ENCODE peak calls at places on chromosome 3, in five cellular contexts. One of them, this sample, is unnamed.

GRCh38 chr3:169818330-169818729 is 5.6 kb upstream of the LRRC34 start:
- DNase-seq in NCI-H1105: no peak
- DNase-seq in OCI-M1: no peak
- DNase-seq in GM03348: no peak
- DNase-seq in psoas muscle: no peak
- DNase-seq in this sample: no peak

GRCh38 chr3:184289426-184289938 is 9.6 kb upstream of the PSMD2 start:
- DNase-seq in NCI-H1105: peak; percentile 61
- DNase-seq in OCI-M1: peak; percentile 68
- DNase-seq in GM03348: peak; percentile 76
- DNase-seq in psoas muscle: peak; percentile 71
- DNase-seq in this sample: peak; percentile 22

GRCh38 chr3:141876891-141877561 is 583 bp downstream of the ATP1B3 start:
- DNase-seq in NCI-H1105: peak; percentile 33
- DNase-seq in OCI-M1: peak; percentile 61
- DNase-seq in GM03348: peak; percentile 69
- DNase-seq in psoas muscle: peak; percentile 63
- DNase-seq in this sample: peak; percentile 12

GRCh38 chr3:80554304-80554703 is 786.5 kb upstream of the ROBO1 start:
- DNase-seq in NCI-H1105: no peak
- DNase-seq in OCI-M1: no peak
- DNase-seq in GM03348: no peak
- DNase-seq in psoas muscle: no peak
- DNase-seq in this sample: no peak

GRCh38 chr3:13461169-13462124 is 18.7 kb upstream of the HDAC11 start:
- DNase-seq in NCI-H1105: peak; percentile 12
- DNase-seq in OCI-M1: peak; percentile 79
- DNase-seq in GM03348: peak; percentile 24
- DNase-seq in psoas muscle: peak; percentile 66
- DNase-seq in this sample: peak; percentile 63

GRCh38 chr3:99686955-99687612 is 48.7 kb downstream of the COL8A1 start:
- DNase-seq in NCI-H1105: peak; percentile 15
- DNase-seq in OCI-M1: peak; percentile 73
- DNase-seq in GM03348: no peak
- DNase-seq in psoas muscle: peak; percentile 71
- DNase-seq in this sample: no peak

GRCh38 chr3:9340450-9341009 is 22.3 kb upstream of the THUMPD3 start:
- DNase-seq in NCI-H1105: no peak
- DNase-seq in OCI-M1: no peak
- DNase-seq in GM03348: peak; percentile 60
- DNase-seq in psoas muscle: no peak
- DNase-seq in this sample: no peak

GRCh38 chr3:33355611-33356010 is 78.4 kb downstream of the FBXL2 start:
- DNase-seq in NCI-H1105: no peak
- DNase-seq in OCI-M1: peak; percentile 77
- DNase-seq in GM03348: no peak
- DNase-seq in psoas muscle: no peak
- DNase-seq in this sample: no peak

GRCh38 chr3:14298442-14298841 is 104.0 kb upstream of the SLC6A6 start:
- DNase-seq in NCI-H1105: no peak
- DNase-seq in OCI-M1: no peak
- DNase-seq in GM03348: no peak
- DNase-seq in psoas muscle: no peak
- DNase-seq in this sample: no peak

GRCh38 chr3:64311424-64311920 is 86.2 kb upstream of the PRICKLE2 start:
- DNase-seq in NCI-H1105: no peak
- DNase-seq in OCI-M1: no peak
- DNase-seq in GM03348: no peak
- DNase-seq in psoas muscle: no peak
- DNase-seq in this sample: no peak

GRCh38 chr3:46480481-46481195 is 15.9 kb upstream of the LTF start:
- DNase-seq in NCI-H1105: no peak
- DNase-seq in OCI-M1: no peak
- DNase-seq in GM03348: no peak
- DNase-seq in psoas muscle: no peak
- DNase-seq in this sample: no peak

GRCh38 chr3:69740103-69741021 is 1.1 kb downstream of the MITF start:
- DNase-seq in NCI-H1105: no peak
- DNase-seq in OCI-M1: peak; percentile 52
- DNase-seq in GM03348: no peak
- DNase-seq in psoas muscle: no peak
- DNase-seq in this sample: peak; percentile 5

GRCh38 chr3:179067839-179068238 is 3.8 kb downstream of the ZMAT3 start:
- DNase-seq in NCI-H1105: no peak
- DNase-seq in OCI-M1: no peak
- DNase-seq in GM03348: no peak
- DNase-seq in psoas muscle: no peak
- DNase-seq in this sample: peak; percentile 11

GRCh38 chr3:16378920-16379319 is 113.9 kb downstream of the OXNAD1 start:
- DNase-seq in NCI-H1105: no peak
- DNase-seq in OCI-M1: no peak
- DNase-seq in GM03348: no peak
- DNase-seq in psoas muscle: no peak
- DNase-seq in this sample: no peak

GRCh38 chr3:37224879-37225278 is 50.5 kb upstream of the LRRFIP2 start:
- DNase-seq in NCI-H1105: no peak
- DNase-seq in OCI-M1: no peak
- DNase-seq in GM03348: no peak
- DNase-seq in psoas muscle: no peak
- DNase-seq in this sample: no peak

GRCh38 chr3:76500746-76501275 is 539.1 kb upstream of the ROBO2 start:
- DNase-seq in NCI-H1105: no peak
- DNase-seq in OCI-M1: no peak
- DNase-seq in GM03348: no peak
- DNase-seq in psoas muscle: no peak
- DNase-seq in this sample: no peak

GRCh38 chr3:30098656-30099454 is 507.5 kb upstream of the TGFBR2 start:
- DNase-seq in NCI-H1105: no peak
- DNase-seq in OCI-M1: peak; percentile 49
- DNase-seq in GM03348: peak; percentile 52
- DNase-seq in psoas muscle: no peak
- DNase-seq in this sample: no peak

GRCh38 chr3:62771331-62772097 is 103.7 kb downstream of the CADPS start:
- DNase-seq in NCI-H1105: no peak
- DNase-seq in OCI-M1: no peak
- DNase-seq in GM03348: no peak
- DNase-seq in psoas muscle: no peak
- DNase-seq in this sample: no peak

GRCh38 chr3:187027531-187027936 is 97.2 kb downstream of the ST6GAL1 start:
- DNase-seq in NCI-H1105: no peak
- DNase-seq in OCI-M1: no peak
- DNase-seq in GM03348: no peak
- DNase-seq in psoas muscle: no peak
- DNase-seq in this sample: no peak

GRCh38 chr3:52278510-52279069 is at the start of gene WDR82:
- DNase-seq in NCI-H1105: peak; percentile 82
- DNase-seq in OCI-M1: peak; percentile 96
- DNase-seq in GM03348: peak; percentile 98
- DNase-seq in psoas muscle: peak; percentile 99
- DNase-seq in this sample: peak; percentile 76

GRCh38 chr3:8482960-8483665 is 18.5 kb upstream of the LMCD1 start:
- DNase-seq in NCI-H1105: no peak
- DNase-seq in OCI-M1: no peak
- DNase-seq in GM03348: peak; percentile 91
- DNase-seq in psoas muscle: peak; percentile 82
- DNase-seq in this sample: peak; percentile 99

GRCh38 chr3:122767690-122768372 is 25.8 kb downstream of the HSPBAP1 start:
- DNase-seq in NCI-H1105: no peak
- DNase-seq in OCI-M1: no peak
- DNase-seq in GM03348: no peak
- DNase-seq in psoas muscle: no peak
- DNase-seq in this sample: no peak

GRCh38 chr3:39781632-39782031 is 27.8 kb upstream of the MYRIP start:
- DNase-seq in NCI-H1105: no peak
- DNase-seq in OCI-M1: no peak
- DNase-seq in GM03348: no peak
- DNase-seq in psoas muscle: no peak
- DNase-seq in this sample: no peak

GRCh38 chr3:58188921-58189451 is 21.8 kb downstream of the DNASE1L3 start:
- DNase-seq in NCI-H1105: no peak
- DNase-seq in OCI-M1: peak; percentile 18
- DNase-seq in GM03348: no peak
- DNase-seq in psoas muscle: no peak
- DNase-seq in this sample: no peak

GRCh38 chr3:197700095-197700494 is 36.6 kb downstream of the RUBCN start:
- DNase-seq in NCI-H1105: no peak
- DNase-seq in OCI-M1: no peak
- DNase-seq in GM03348: no peak
- DNase-seq in psoas muscle: no peak
- DNase-seq in this sample: no peak

This sample was measured in NCI-H2029.